ENCODE peak calls at places on chromosomes 7 and 10, in nine cellular contexts. J, T, B, U, W, S, O, Q and R are unnamed samples.

GRCh38 chr10:5975641-5976473 is 1.5 kb downstream of the IL15RA start:
- DNase-seq in J (no peak), T (no peak), B (peak), U (no peak), W (peak), S (peak), O (no peak), Q (peak), R (peak)

GRCh38 chr7:87310790-87311419 is 34.6 kb upstream of the CROT start:
- DNase-seq in J (no peak), T (no peak), B (no peak), U (no peak), W (no peak), S (no peak), O (no peak), Q (peak), R (no peak)

GRCh38 chr10:120456626-120457430 is at the start of gene PLPP4:
- DNase-seq in J (no peak), T (no peak), B (peak), U (no peak), W (no peak), S (no peak), O (no peak), Q (no peak), R (peak)

GRCh38 chr7:6382797-6383196 is 65.0 kb downstream of the DAGLB start:
- DNase-seq in J (no peak), T (no peak), B (peak), U (no peak), W (no peak), S (no peak), O (no peak), Q (no peak), R (no peak)

GRCh38 chr10:44340557-44340956 is 44.3 kb downstream of the CXCL12 start:
- DNase-seq in J (no peak), T (no peak), B (no peak), U (no peak), W (no peak), S (no peak), O (no peak), Q (no peak), R (no peak)

GRCh38 chr7:26815452-26815851 is 48.9 kb downstream of the SKAP2 start:
- DNase-seq in J (no peak), T (no peak), B (no peak), U (no peak), W (no peak), S (no peak), O (no peak), Q (no peak), R (no peak)

GRCh38 chr10:69739561-69739960 is 62.1 kb upstream of the COL13A1 start:
- DNase-seq in J (no peak), T (no peak), B (no peak), U (no peak), W (no peak), S (no peak), O (no peak), Q (no peak), R (no peak)

GRCh38 chr7:87712571-87712970 is 84.4 kb downstream of the RUNDC3B start:
- DNase-seq in J (no peak), T (no peak), B (no peak), U (no peak), W (no peak), S (no peak), O (no peak), Q (peak), R (no peak)

GRCh38 chr7:34430456-34430855 is 227.6 kb upstream of the NPSR1 start:
- DNase-seq in J (no peak), T (peak), B (no peak), U (no peak), W (no peak), S (no peak), O (peak), Q (peak), R (peak)

GRCh38 chr10:80664071-80664680 is 126.5 kb downstream of the SH2D4B start:
- DNase-seq in J (peak), T (peak), B (peak), U (peak), W (no peak), S (peak), O (peak), Q (peak), R (peak)

GRCh38 chr10:108862691-108863350 is 1060.5 kb downstream of the XPNPEP1 start:
- DNase-seq in J (no peak), T (no peak), B (no peak), U (no peak), W (no peak), S (no peak), O (no peak), Q (peak), R (no peak)

GRCh38 chr7:74289660-74290589 is 718 bp downstream of the CLIP2 start:
- DNase-seq in J (peak), T (no peak), B (peak), U (no peak), W (no peak), S (peak), O (no peak), Q (no peak), R (peak)

GRCh38 chr10:67261300-67261797 is 335.5 kb downstream of the LRRTM3 start:
- DNase-seq in J (no peak), T (no peak), B (no peak), U (no peak), W (no peak), S (no peak), O (no peak), Q (no peak), R (no peak)

GRCh38 chr10:31605426-31605825 is 286.4 kb downstream of the ZEB1 start:
- DNase-seq in J (no peak), T (no peak), B (no peak), U (no peak), W (no peak), S (no peak), O (no peak), Q (no peak), R (no peak)

DNA sequence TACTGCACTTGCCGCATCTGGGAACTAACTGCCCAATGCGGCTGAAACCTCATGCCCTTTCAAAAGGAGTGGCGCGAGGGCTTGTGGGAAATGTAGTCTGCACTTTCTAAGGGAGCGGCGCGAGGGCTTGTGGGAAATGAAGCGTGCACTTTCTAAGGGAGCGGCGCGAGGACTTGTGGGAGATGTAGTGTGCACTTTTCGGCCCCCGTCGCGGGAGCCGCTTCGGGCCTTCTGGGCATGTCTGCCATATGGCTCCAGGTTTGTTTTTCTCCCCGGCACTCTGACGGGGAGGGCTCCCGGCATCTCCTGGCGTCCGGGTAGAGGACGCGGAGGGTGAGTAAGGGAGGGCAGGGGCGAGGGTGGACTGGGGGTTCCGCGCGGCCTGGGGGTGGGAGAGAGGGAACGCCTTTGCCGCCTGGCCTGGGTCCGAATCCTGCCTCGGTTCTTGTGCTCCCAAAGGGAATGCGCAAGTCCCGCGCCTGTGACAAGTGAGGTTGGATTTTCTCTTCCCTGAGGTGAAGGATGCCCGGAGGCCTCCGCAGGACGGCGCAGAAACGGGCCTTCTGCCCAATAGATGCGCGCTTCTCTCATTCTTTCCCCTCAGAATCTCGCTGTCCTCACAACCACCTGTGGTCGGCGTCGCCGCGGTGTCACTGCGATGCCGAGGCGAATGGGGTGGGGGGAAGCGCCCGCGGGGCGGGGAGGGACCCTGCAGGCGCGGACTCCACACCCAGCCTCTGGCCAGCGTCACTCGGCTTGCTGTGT is at the start of gene ZNF37A:
- DNase-seq in J (peak), T (peak), B (peak), U (peak), W (peak), S (peak), O (peak), Q (peak), R (peak)
- TF ChIP-seq POLR2A in J (peak), T (peak), B (peak), U (no peak), W (peak), S (peak), O (peak), Q (peak), R (no peak)

GRCh38 chr7:66739953-66740301 is 606 bp upstream of the RABGEF1 start:
- DNase-seq in J (peak), T (no peak), B (no peak), U (no peak), W (no peak), S (no peak), O (no peak), Q (no peak), R (no peak)

GRCh38 chr7:66739477-66739876 is 1.1 kb upstream of the RABGEF1 start:
- DNase-seq in J (no peak), T (no peak), B (no peak), U (no peak), W (no peak), S (no peak), O (no peak), Q (no peak), R (no peak)

GRCh38 chr7:66737667-66738066 is 2.9 kb upstream of the RABGEF1 start:
- DNase-seq in J (no peak), T (no peak), B (no peak), U (no peak), W (no peak), S (no peak), O (no peak), Q (no peak), R (no peak)

GRCh38 chr7:66741706-66742053 is 1.1 kb downstream of the RABGEF1 start:
- DNase-seq in J (peak), T (no peak), B (no peak), U (no peak), W (no peak), S (peak), O (no peak), Q (peak), R (no peak)

GRCh38 chr7:66740302-66740979 is at the start of gene RABGEF1:
- DNase-seq in J (peak), T (peak), B (peak), U (peak), W (peak), S (peak), O (peak), Q (peak), R (peak)
- TF ChIP-seq POLR2A in J (peak), T (peak), B (peak), U (peak), W (peak), S (peak), O (peak), Q (peak), R (peak)

DNA sequence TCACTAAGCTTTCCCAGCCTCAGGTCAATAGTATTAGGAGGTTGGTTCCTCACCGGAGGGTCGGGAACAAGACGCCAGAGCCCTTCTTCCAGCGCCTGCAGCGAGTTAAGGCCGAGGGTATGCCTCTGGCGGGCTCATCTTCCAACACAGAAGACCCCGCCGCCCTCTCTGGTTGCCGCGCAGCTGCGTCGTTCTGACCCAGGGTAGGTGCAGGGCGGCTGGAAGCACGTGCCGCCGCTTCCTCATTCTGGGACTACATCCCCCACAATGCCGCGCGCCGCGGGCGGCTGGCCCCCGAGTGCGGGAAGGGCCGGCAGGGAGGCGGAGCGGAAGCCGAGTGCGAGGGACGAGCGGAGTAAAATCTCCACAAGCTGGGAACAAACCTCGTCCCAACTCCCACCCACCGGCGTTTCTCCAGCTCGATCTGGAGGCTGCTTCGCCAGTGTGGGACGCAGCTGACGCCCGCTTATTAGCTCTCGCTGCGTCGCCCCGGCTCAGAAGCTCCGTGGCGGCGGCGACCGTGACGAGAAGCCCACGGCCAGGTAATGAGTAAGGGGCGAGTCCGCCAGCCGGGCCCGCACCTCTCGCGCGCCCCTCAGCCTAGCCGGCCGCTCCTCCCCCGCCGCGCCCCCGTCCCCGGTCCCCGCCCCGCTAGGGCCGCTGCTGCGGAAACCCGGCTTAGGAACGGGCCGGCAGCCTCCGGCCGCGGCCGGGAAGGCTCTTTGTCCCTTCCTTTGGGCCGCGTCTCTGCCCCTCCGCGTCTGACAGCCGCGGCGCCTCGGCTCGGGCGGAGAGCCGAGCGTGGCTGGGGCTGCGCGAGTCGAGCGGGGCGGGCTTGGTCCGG is at the start of gene CCDC126:
- DNase-seq in J (peak), T (peak), B (peak), U (peak), W (peak), S (peak), O (peak), Q (peak), R (peak)
- TF ChIP-seq POLR2A in J (no peak), T (peak), B (no peak), U (peak), W (peak), S (peak), O (no peak), Q (peak), R (no peak)

DNA sequence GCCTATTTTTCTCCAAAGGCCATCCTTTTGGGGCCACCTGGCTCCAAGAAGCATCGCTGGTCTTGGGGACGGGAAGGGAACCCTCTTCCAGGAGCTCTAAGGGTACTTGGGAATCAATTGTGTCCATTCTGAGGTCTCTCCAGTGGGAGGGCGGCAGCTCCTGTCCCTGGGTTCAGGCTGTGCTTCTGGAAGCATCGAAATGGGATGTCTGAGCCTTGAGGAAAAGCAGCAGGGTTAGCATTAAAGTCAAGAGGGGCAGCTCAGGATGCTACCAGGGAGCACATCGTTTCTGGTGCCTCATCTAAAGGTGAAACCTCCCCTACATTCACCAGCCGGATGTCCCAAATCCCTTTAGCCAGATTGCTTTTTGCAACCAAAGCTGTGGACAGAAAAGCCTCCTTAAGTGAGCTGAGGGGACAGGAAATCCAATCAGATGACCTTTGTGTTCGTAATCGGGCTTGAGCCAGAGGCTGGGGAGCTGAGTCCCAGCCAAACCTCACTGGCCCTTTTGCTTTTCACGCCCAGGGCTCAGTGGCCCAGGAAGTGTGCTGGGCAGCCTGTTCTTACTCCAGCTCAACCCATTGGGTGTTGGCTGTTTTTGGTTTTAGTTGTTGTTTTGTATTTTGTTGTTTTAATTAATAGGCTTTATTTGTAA is 88.8 kb upstream of the ANLN start:
- DNase-seq in J (no peak), T (no peak), B (no peak), U (no peak), W (no peak), S (no peak), O (no peak), Q (no peak), R (no peak)
- TF ChIP-seq POLR2A in J (no peak), T (no peak), B (no peak), U (no peak), W (no peak), S (no peak), O (no peak), Q (no peak), R (no peak)

DNA sequence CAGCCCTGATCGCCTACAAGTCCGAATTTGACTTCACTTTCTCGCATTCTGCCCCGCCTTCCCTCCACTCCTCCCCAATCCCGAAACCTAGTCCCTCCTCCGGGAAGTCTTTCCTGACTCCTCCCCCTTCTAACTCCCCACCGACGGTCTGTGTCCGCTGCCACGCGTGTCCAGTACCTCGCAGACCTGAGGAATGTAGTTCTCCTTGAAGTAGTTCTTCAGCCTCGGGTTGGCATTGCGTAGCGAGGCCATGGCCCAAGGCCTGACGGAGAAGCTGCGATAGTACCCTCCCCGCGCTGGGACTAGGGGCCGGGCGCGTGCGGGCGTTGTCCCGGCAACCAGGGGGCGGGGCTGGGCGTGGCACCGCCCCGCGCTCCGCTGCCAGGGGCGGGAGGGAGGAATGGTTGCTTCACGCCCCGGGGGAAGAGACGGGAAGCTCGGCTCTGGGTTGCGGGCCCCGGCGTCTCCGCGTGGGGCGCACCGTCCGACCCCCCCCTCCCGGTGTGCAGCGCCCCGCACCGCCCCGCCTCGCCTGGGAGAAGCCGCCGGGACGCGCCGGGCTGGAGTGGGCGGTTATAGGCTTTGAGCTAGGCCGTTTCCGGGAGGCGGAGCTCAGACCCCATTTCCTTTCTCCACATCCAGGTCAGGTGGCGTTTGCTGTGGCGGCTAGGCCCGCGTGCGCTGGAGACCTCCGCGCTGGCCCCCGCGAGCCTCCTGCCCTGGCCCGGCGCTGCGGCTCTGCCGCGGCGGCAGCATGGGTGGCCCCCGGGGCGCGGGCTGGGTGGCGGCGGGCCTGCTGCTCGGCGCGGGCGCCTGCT is at the start of the genes ARMC10 and FBXL13:
- DNase-seq in J (peak), T (peak), B (peak), U (peak), W (peak), S (peak), O (peak), Q (peak), R (peak)
- TF ChIP-seq POLR2A in J (no peak), T (peak), B (peak), U (peak), W (peak), S (peak), O (peak), Q (peak), R (peak)

GRCh38 chr7:23470290-23471089 is at the start of gene IGF2BP3:
- DNase-seq in J (peak), T (peak), B (peak), U (peak), W (peak), S (peak), O (peak), Q (peak), R (no peak)
- TF ChIP-seq POLR2A in J (no peak), T (peak), B (no peak), U (peak), W (peak), S (no peak), O (no peak), Q (peak), R (peak)

GRCh38 chr7:32892521-32893224 is 1.1 kb upstream of the KBTBD2 start:
- DNase-seq in J (peak), T (no peak), B (peak), U (no peak), W (no peak), S (peak), O (peak), Q (peak), R (no peak)

GRCh38 chr7:32893225-32893560 is 1.6 kb upstream of the KBTBD2 start:
- DNase-seq in J (no peak), T (no peak), B (no peak), U (no peak), W (no peak), S (no peak), O (no peak), Q (no peak), R (no peak)

GRCh38 chr7:32890553-32891045 is 961 bp downstream of the KBTBD2 start:
- DNase-seq in J (no peak), T (no peak), B (peak), U (no peak), W (peak), S (peak), O (peak), Q (peak), R (no peak)

GRCh38 chr7:32891046-32891799 is at the start of gene KBTBD2:
- DNase-seq in J (peak), T (peak), B (peak), U (no peak), W (no peak), S (peak), O (peak), Q (peak), R (peak)

GRCh38 chr7:32891800-32892520 is 400 bp upstream of the KBTBD2 start:
- DNase-seq in J (peak), T (peak), B (peak), U (peak), W (peak), S (peak), O (peak), Q (peak), R (peak)
- TF ChIP-seq POLR2A in J (no peak), T (peak), B (peak), U (no peak), W (peak), S (peak), O (peak), Q (peak), R (peak)